ENCODE peak calls at places on chromosomes 2 and 18, in six cellular contexts. One of them, this sample, is unnamed.

GRCh38 chr2:63078852-63079606 is 28.4 kb downstream of the OTX1 start:
- DNase-seq in OCI-LY7: peak
- DNase-seq in pancreas: no peak
- DNase-seq in stomach: no peak
- DNase-seq in dorsolateral prefrontal cortex: no peak
- DNase-seq in left lung: no peak
- DNase-seq in this sample: peak

GRCh38 chr2:178279142-178279541 is 84.8 kb downstream of the OSBPL6 start:
- DNase-seq in dorsolateral prefrontal cortex: no peak
- DNase-seq in OCI-LY7: no peak
- DNase-seq in left lung: no peak
- DNase-seq in stomach: no peak
- DNase-seq in pancreas: no peak
- DNase-seq in this sample: no peak

GRCh38 chr2:56681659-56682396 is 498.0 kb downstream of the CCDC85A start:
- DNase-seq in stomach: no peak
- DNase-seq in OCI-LY7: no peak
- DNase-seq in dorsolateral prefrontal cortex: no peak
- DNase-seq in left lung: no peak
- DNase-seq in pancreas: no peak
- DNase-seq in this sample: no peak

GRCh38 chr2:122236152-122236892 is 480.9 kb downstream of the TSN start:
- DNase-seq in left lung: no peak
- DNase-seq in OCI-LY7: no peak
- DNase-seq in pancreas: no peak
- DNase-seq in dorsolateral prefrontal cortex: no peak
- DNase-seq in stomach: no peak
- DNase-seq in this sample: no peak

GRCh38 chr18:25282922-25283703 is 68.9 kb downstream of the ZNF521 start:
- DNase-seq in pancreas: no peak
- DNase-seq in dorsolateral prefrontal cortex: no peak
- DNase-seq in OCI-LY7: no peak
- DNase-seq in left lung: no peak
- DNase-seq in stomach: no peak
- DNase-seq in this sample: no peak

GRCh38 chr2:12543452-12544220 is 173.1 kb upstream of the TRIB2 start:
- DNase-seq in OCI-LY7: no peak
- DNase-seq in stomach: no peak
- DNase-seq in left lung: no peak
- DNase-seq in dorsolateral prefrontal cortex: no peak
- DNase-seq in pancreas: no peak
- DNase-seq in this sample: peak

GRCh38 chr18:45463433-45463832 is 151.8 kb upstream of the SLC14A2 start:
- DNase-seq in OCI-LY7: no peak
- DNase-seq in pancreas: no peak
- DNase-seq in stomach: no peak
- DNase-seq in left lung: no peak
- DNase-seq in dorsolateral prefrontal cortex: no peak
- DNase-seq in this sample: peak

GRCh38 chr2:20675701-20676352 is 8.9 kb downstream of the GDF7 start:
- DNase-seq in stomach: peak
- DNase-seq in pancreas: peak
- DNase-seq in OCI-LY7: peak
- DNase-seq in left lung: no peak
- DNase-seq in dorsolateral prefrontal cortex: no peak
- DNase-seq in this sample: peak

GRCh38 chr2:164189851-164190250 is 431.4 kb downstream of the GRB14 start:
- DNase-seq in dorsolateral prefrontal cortex: no peak
- DNase-seq in left lung: no peak
- DNase-seq in pancreas: no peak
- DNase-seq in OCI-LY7: no peak
- DNase-seq in stomach: no peak
- DNase-seq in this sample: no peak

GRCh38 chr2:203427061-203427460 is 98.9 kb downstream of the ABI2 start:
- DNase-seq in left lung: no peak
- DNase-seq in OCI-LY7: no peak
- DNase-seq in pancreas: no peak
- DNase-seq in stomach: no peak
- DNase-seq in dorsolateral prefrontal cortex: no peak
- DNase-seq in this sample: no peak

GRCh38 chr2:208360259-208361076 is 46.1 kb upstream of the PTH2R start:
- DNase-seq in left lung: peak
- DNase-seq in stomach: no peak
- DNase-seq in OCI-LY7: no peak
- DNase-seq in dorsolateral prefrontal cortex: peak
- DNase-seq in pancreas: no peak
- DNase-seq in this sample: no peak

GRCh38 chr2:236712304-236712703 is 142.7 kb downstream of the ACKR3 start:
- DNase-seq in left lung: no peak
- DNase-seq in pancreas: no peak
- DNase-seq in dorsolateral prefrontal cortex: no peak
- DNase-seq in OCI-LY7: no peak
- DNase-seq in stomach: no peak
- DNase-seq in this sample: no peak

GRCh38 chr18:27185025-27185763 is at the start of gene CHST9:
- DNase-seq in pancreas: peak
- DNase-seq in OCI-LY7: no peak
- DNase-seq in dorsolateral prefrontal cortex: no peak
- DNase-seq in left lung: peak
- DNase-seq in stomach: peak
- DNase-seq in this sample: no peak

GRCh38 chr2:241213567-241213966 is 25.1 kb downstream of the ANO7 start:
- DNase-seq in left lung: no peak
- DNase-seq in dorsolateral prefrontal cortex: no peak
- DNase-seq in OCI-LY7: no peak
- DNase-seq in stomach: no peak
- DNase-seq in pancreas: no peak
- DNase-seq in this sample: no peak

GRCh38 chr2:196808281-196808680 is 874 bp downstream of the C2orf66 start:
- DNase-seq in OCI-LY7: peak
- DNase-seq in pancreas: no peak
- DNase-seq in stomach: no peak
- DNase-seq in left lung: no peak
- DNase-seq in dorsolateral prefrontal cortex: no peak
- DNase-seq in this sample: peak

GRCh38 chr2:151381266-151381665 is 23.9 kb downstream of the TNFAIP6 start:
- DNase-seq in OCI-LY7: no peak
- DNase-seq in left lung: no peak
- DNase-seq in stomach: no peak
- DNase-seq in dorsolateral prefrontal cortex: no peak
- DNase-seq in pancreas: no peak
- DNase-seq in this sample: no peak

GRCh38 chr2:76197842-76198448 is 487.2 kb upstream of the GCFC2 start:
- DNase-seq in OCI-LY7: peak
- DNase-seq in stomach: peak
- DNase-seq in dorsolateral prefrontal cortex: no peak
- DNase-seq in left lung: no peak
- DNase-seq in pancreas: peak
- DNase-seq in this sample: peak

GRCh38 chr2:1940660-1941059 is 196.3 kb upstream of the PXDN start:
- DNase-seq in OCI-LY7: no peak
- DNase-seq in left lung: no peak
- DNase-seq in stomach: no peak
- DNase-seq in dorsolateral prefrontal cortex: peak
- DNase-seq in pancreas: peak
- DNase-seq in this sample: no peak

GRCh38 chr2:142874293-142874814 is 3.1 kb upstream of the KYNU start:
- DNase-seq in dorsolateral prefrontal cortex: no peak
- DNase-seq in OCI-LY7: no peak
- DNase-seq in left lung: no peak
- DNase-seq in pancreas: no peak
- DNase-seq in stomach: peak
- DNase-seq in this sample: peak

GRCh38 chr2:69306897-69307695 is 79.9 kb downstream of the GFPT1 start:
- DNase-seq in left lung: peak
- DNase-seq in pancreas: peak
- DNase-seq in OCI-LY7: peak
- DNase-seq in dorsolateral prefrontal cortex: peak
- DNase-seq in stomach: peak
- DNase-seq in this sample: peak

GRCh38 chr2:17460401-17461086 is 57.7 kb downstream of the RAD51AP2 start:
- DNase-seq in pancreas: no peak
- DNase-seq in left lung: no peak
- DNase-seq in dorsolateral prefrontal cortex: no peak
- DNase-seq in stomach: no peak
- DNase-seq in OCI-LY7: no peak
- DNase-seq in this sample: no peak

GRCh38 chr18:49274188-49274714 is 186.2 kb downstream of the DYM start:
- DNase-seq in dorsolateral prefrontal cortex: no peak
- DNase-seq in left lung: no peak
- DNase-seq in stomach: no peak
- DNase-seq in OCI-LY7: no peak
- DNase-seq in pancreas: no peak
- DNase-seq in this sample: no peak

GRCh38 chr2:234827096-234827860 is 124.5 kb upstream of the SH3BP4 start:
- DNase-seq in dorsolateral prefrontal cortex: no peak
- DNase-seq in stomach: no peak
- DNase-seq in pancreas: no peak
- DNase-seq in OCI-LY7: no peak
- DNase-seq in left lung: no peak
- DNase-seq in this sample: no peak

GRCh38 chr2:58215429-58215828 is 25.7 kb downstream of the FANCL start:
- DNase-seq in dorsolateral prefrontal cortex: no peak
- DNase-seq in OCI-LY7: no peak
- DNase-seq in stomach: no peak
- DNase-seq in left lung: no peak
- DNase-seq in pancreas: no peak
- DNase-seq in this sample: no peak

GRCh38 chr2:144515694-144516416 is 4.1 kb downstream of the ZEB2 start:
- DNase-seq in left lung: peak
- DNase-seq in dorsolateral prefrontal cortex: peak
- DNase-seq in pancreas: peak
- DNase-seq in stomach: no peak
- DNase-seq in OCI-LY7: peak
- DNase-seq in this sample: no peak

GRCh38 chr2:44392338-44392943 is 30.7 kb downstream of the CAMKMT start:
- DNase-seq in left lung: no peak
- DNase-seq in OCI-LY7: peak
- DNase-seq in pancreas: peak
- DNase-seq in stomach: peak
- DNase-seq in dorsolateral prefrontal cortex: no peak
- DNase-seq in this sample: peak

GRCh38 chr2:88811238-88811637 is 119.8 kb downstream of the RPIA start:
- DNase-seq in stomach: no peak
- DNase-seq in dorsolateral prefrontal cortex: no peak
- DNase-seq in OCI-LY7: no peak
- DNase-seq in pancreas: no peak
- DNase-seq in left lung: no peak
- DNase-seq in this sample: no peak

GRCh38 chr2:200624660-200625059 is 38.8 kb downstream of the AOX1 start:
- DNase-seq in stomach: no peak
- DNase-seq in left lung: no peak
- DNase-seq in OCI-LY7: no peak
- DNase-seq in dorsolateral prefrontal cortex: no peak
- DNase-seq in pancreas: no peak
- DNase-seq in this sample: no peak
- H3K4me3 ChIP-seq in stomach: no peak
- H3K4me3 ChIP-seq in left lung: no peak
- H3K4me3 ChIP-seq in OCI-LY7: no peak
- H3K4me3 ChIP-seq in dorsolateral prefrontal cortex: no peak
- H3K4me3 ChIP-seq in pancreas: no peak
- H3K4me3 ChIP-seq in this sample: no peak

GRCh38 chr2:46352621-46353020 is 55.4 kb downstream of the EPAS1 start:
- DNase-seq in pancreas: no peak
- DNase-seq in OCI-LY7: no peak
- DNase-seq in stomach: no peak
- DNase-seq in left lung: no peak
- DNase-seq in dorsolateral prefrontal cortex: no peak
- DNase-seq in this sample: no peak
- TF ChIP-seq CTCF in pancreas: no peak
- TF ChIP-seq CTCF in OCI-LY7: no peak
- TF ChIP-seq CTCF in stomach: no peak
- TF ChIP-seq CTCF in left lung: no peak
- TF ChIP-seq CTCF in dorsolateral prefrontal cortex: no peak
- TF ChIP-seq CTCF in this sample: peak

GRCh38 chr2:84888401-84889276 is 7.8 kb upstream of the TRABD2A start:
- DNase-seq in pancreas: no peak
- DNase-seq in left lung: no peak
- DNase-seq in stomach: no peak
- DNase-seq in dorsolateral prefrontal cortex: no peak
- DNase-seq in OCI-LY7: peak
- DNase-seq in this sample: peak
- H3K4me3 ChIP-seq in pancreas: no peak
- H3K4me3 ChIP-seq in left lung: peak
- H3K4me3 ChIP-seq in stomach: peak
- H3K4me3 ChIP-seq in dorsolateral prefrontal cortex: no peak
- H3K4me3 ChIP-seq in OCI-LY7: peak
- H3K4me3 ChIP-seq in this sample: peak

DNA sequence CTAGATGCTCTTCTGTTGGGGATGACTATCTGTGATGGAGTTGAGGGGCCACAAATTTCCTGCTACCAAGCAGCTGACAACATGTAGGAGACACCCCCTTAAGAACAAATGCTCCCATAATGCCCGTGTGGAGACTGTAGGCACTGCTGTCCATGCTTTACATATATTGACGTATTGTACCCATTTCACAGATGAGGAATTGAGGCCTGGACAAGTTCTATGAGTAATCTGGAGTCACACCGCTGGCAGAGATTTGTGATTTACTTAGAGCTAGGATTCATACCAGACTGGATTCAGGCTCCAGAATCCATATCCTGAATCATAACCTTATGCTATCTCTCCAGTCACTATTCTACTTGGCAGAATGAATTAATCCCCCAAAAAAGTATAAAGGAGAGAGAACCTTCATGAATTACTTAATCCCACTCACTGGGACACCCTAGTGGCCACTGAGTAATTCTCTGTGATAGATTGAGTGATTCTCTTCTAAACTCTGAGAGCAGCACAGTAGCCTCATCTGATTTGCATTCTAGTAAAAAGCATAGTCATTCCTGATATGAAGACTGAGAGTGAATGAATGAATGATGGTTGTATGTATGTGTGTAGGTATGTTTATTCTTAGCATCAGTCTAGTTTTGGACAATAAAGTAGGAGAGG is 460.7 kb upstream of the MEIS1 start:
- DNase-seq in pancreas: no peak
- DNase-seq in dorsolateral prefrontal cortex: no peak
- DNase-seq in left lung: no peak
- DNase-seq in OCI-LY7: no peak
- DNase-seq in stomach: no peak
- DNase-seq in this sample: peak
- TF ChIP-seq CTCF in pancreas: no peak
- TF ChIP-seq CTCF in dorsolateral prefrontal cortex: no peak
- TF ChIP-seq CTCF in left lung: no peak
- TF ChIP-seq CTCF in OCI-LY7: peak
- TF ChIP-seq CTCF in stomach: no peak
- TF ChIP-seq CTCF in this sample: peak